ENCODE peak calls at places on chromosomes 7 and 10, in four cellular contexts. A, R, C and X are unnamed samples.

GRCh38 chr10:62554632-62555199 is 180.5 kb downstream of the ZNF365 start:
- DNase-seq in R (no peak), C (no peak), A (no peak), X (no peak)

GRCh38 chr10:12508165-12508564 is 158.8 kb downstream of the CAMK1D start:
- DNase-seq in A (no peak), C (no peak), R (no peak), X (no peak)

GRCh38 chr10:73940634-73941221 is 29.8 kb downstream of the PLAU start:
- DNase-seq in R (peak), A (peak), C (no peak), X (peak)

GRCh38 chr7:156777364-156778069 is 115.5 kb downstream of the LMBR1 start:
- DNase-seq in A (no peak), C (no peak), R (no peak), X (no peak)

GRCh38 chr7:102306916-102307677 is 20.4 kb downstream of the SH2B2 start:
- DNase-seq in C (no peak), R (peak), A (peak), X (no peak)

GRCh38 chr7:29620531-29620930 is 56.9 kb downstream of the PRR15 start:
- DNase-seq in R (no peak), A (no peak), C (no peak), X (no peak)

GRCh38 chr10:124734311-124735166 is 9.6 kb downstream of the FAM53B start:
- DNase-seq in C (no peak), A (no peak), R (no peak), X (no peak)

GRCh38 chr7:81175291-81175942 is 256.6 kb upstream of the SEMA3C start:
- DNase-seq in A (no peak), R (no peak), C (no peak), X (no peak)

GRCh38 chr7:73988197-73988596 is 39.8 kb upstream of the ELN start:
- DNase-seq in A (peak), C (no peak), R (no peak), X (no peak)

GRCh38 chr7:135673360-135673706 is 11.0 kb downstream of the STMP1 start:
- DNase-seq in A (no peak), R (no peak), C (no peak), X (no peak)

GRCh38 chr10:74825033-74825370 is 1.4 kb upstream of the KAT6B start:
- DNase-seq in R (peak), A (no peak), C (no peak), X (no peak)

GRCh38 chr10:109922976-109923921 is at the start of gene XPNPEP1:
- DNase-seq in C (no peak), R (peak), A (peak), X (peak)

GRCh38 chr10:116134316-116134715 is 138.7 kb downstream of the GFRA1 start:
- DNase-seq in R (no peak), C (no peak), A (no peak), X (no peak)

GRCh38 chr7:151804756-151805503 is 72.0 kb downstream of the PRKAG2 start:
- DNase-seq in A (no peak), C (no peak), R (peak), X (no peak)

GRCh38 chr10:97701438-97702064 is 12.0 kb upstream of the MARVELD1 start:
- DNase-seq in R (no peak), A (no peak), C (peak), X (no peak)

GRCh38 chr7:94511763-94512162 is 2.2 kb downstream of the CASD1 start:
- DNase-seq in A (no peak), C (no peak), R (no peak), X (no peak)

GRCh38 chr7:42959549-42959948 is 27.4 kb downstream of the MRPL32 start:
- DNase-seq in C (no peak), R (no peak), A (no peak), X (no peak)
- H3K4me3 ChIP-seq in C (no peak), R (no peak), A (no peak), X (no peak)

GRCh38 chr7:79548616-79549206 is 95.2 kb upstream of the MAGI2 start:
- DNase-seq in A (no peak), R (no peak), C (no peak), X (no peak)
- TF ChIP-seq CTCF in A (no peak), R (no peak), C (no peak), X (no peak)

GRCh38 chr10:52566471-52567246 is 205.9 kb downstream of the MBL2 start:
- DNase-seq in C (no peak), R (no peak), A (no peak), X (no peak)
- H3K4me3 ChIP-seq in C (no peak), R (no peak), A (no peak), X (no peak)

DNA sequence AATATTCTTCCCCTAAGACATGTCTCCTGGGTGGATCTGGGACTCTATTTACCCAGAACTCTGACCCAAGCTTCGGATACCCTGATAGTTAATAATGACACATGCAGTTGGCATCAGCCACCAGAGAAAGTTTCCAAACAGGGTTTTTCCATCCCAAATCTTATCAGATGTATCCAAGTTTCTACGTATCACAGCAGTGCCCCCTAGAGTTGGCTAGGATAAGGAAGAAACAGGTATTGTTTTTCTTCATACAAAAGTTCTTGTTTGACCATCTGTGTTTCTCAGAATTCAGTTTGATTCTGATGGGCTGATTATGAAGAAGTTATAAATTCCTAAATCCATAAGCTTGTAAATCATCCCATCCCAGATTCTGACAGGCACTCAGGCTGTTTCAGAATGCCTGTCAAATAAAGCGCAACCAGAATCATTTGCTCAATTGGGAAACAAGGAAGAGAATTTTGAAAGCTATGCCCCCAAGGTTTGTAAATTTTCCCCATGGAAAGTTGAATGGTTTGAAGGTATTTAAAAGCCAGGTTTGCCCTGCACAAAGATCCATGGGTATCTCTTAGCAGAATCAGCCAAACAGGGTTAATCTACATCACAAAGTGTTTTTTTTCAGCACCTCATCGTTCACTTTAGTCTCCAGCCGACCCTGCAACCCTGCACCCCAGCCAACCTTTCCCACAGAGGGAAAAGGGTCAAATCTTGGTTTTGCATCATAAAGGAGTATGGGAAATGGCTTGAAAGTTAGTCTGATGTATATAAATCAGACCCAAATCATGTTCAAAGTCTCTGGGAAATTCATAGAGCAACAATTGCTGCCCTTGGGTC is 47.4 kb downstream of the NRAP start:
- DNase-seq in C (no peak), R (no peak), A (no peak), X (no peak)
- TF ChIP-seq CTCF in C (peak), R (peak), A (peak), X (no peak)

GRCh38 chr7:50866343-50867047 is 83.8 kb upstream of the GRB10 start:
- DNase-seq in A (no peak), R (no peak), C (no peak), X (no peak)
- H3K4me3 ChIP-seq in A (no peak), R (no peak), C (no peak), X (no peak)

GRCh38 chr10:81873932-81874816 is 820 bp upstream of the NRG3 start:
- DNase-seq in R (peak), C (no peak), A (peak), X (no peak)
- TF ChIP-seq CTCF in R (no peak), C (no peak), A (no peak), X (no peak)

GRCh38 chr10:49115796-49116508 is 630 bp upstream of the VSTM4 start:
- DNase-seq in A (no peak), C (no peak), R (no peak), X (no peak)
- H3K4me3 ChIP-seq in A (peak), C (peak), R (peak), X (peak)

DNA sequence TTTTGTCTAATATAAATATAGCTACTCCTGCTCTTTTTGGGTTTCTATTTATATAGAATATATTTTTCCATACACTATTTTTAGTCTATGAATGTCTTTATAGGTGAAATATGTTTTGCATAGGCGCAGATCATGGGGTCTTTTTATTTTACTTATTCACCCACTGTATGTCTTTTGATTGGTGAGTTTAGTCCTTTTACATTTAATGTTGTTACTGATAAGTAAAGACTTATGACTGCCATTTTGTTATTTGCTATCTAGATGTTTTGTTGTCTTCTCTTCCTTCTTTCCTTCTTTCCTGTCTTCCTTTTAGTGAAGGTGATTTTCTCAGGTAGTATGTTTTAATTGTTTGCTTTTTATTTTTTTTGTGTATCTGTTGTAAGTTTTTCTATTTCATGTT is 276.8 kb upstream of the CNTNAP2 start:
- DNase-seq in C (no peak), A (no peak), R (no peak), X (no peak)
- TF ChIP-seq CTCF in C (no peak), A (no peak), R (no peak), X (no peak)

DNA sequence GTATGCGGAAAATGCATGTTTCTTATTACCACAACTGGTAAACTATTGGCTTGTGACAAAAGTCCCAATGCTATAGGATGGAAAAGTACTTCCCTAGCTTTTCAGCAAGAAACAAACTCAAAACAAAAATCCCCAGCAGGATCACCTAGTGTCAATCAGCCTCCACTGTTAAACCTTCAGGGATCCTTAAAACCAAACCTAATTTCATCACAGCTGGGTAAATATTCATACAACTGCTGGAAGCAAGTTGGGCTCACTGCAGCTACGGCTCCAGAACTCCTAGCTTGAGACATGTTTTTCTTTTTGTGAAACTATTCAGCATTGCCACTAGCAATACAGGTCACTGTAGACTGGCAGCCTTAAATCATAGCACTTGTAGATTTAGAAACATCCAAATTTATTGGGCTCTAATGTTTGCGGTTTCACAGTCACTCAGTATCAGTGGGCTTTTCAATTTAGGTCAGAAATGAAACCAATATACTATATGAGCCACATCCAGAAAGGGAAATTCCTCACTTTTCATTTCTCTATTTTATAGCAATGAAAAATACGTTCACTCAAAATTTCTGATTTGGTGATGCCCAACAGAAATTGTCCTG is 145.2 kb upstream of the ANK3 start:
- DNase-seq in R (no peak), A (no peak), C (no peak), X (no peak)
- H3K4me3 ChIP-seq in R (no peak), A (no peak), C (no peak), X (no peak)

DNA sequence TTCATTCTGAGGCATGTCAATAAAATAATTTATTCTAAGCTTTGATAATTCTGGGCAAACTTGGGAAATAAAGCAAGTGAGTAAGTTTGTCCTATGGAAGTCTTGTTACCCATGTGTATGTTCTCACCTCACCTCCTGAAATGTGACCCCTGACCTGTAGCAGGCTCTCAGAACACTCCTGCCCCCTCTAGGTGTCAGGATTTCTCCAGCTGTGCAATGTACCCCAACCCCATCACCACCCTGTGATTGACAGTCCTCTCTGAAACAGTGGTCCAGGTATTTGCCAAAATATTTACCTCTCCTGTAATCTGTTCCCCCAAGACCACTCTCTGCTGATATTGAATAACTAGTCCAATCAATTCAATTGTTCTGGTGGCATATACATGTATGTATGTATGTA is 122.6 kb upstream of the PTER start:
- DNase-seq in A (no peak), R (no peak), C (no peak), X (no peak)
- TF ChIP-seq CTCF in A (peak), R (no peak), C (no peak), X (no peak)